ENCODE peak calls at places on chromosomes 2 and 18, in four cellular contexts. B, J, D and L are unnamed samples.

GRCh38 chr2:223732346-223732745 is 105.0 kb downstream of the AP1S3 start:
- DNase-seq in D (no peak), B (no peak), J (no peak), L (no peak)

GRCh38 chr18:77061946-77062517 is 70.6 kb downstream of the MBP start:
- DNase-seq in B (no peak), D (no peak), J (no peak), L (no peak)

GRCh38 chr2:5387421-5387820 is 304.8 kb upstream of the SOX11 start:
- DNase-seq in J (no peak), D (no peak), B (no peak), L (no peak)

GRCh38 chr2:240688563-240688919 is 3.1 kb upstream of the AQP12A start:
- DNase-seq in D (no peak), J (no peak), B (no peak), L (no peak)

GRCh38 chr2:160783481-160783880 is 289.9 kb upstream of the RBMS1 start:
- DNase-seq in B (no peak), D (no peak), J (no peak), L (no peak)

GRCh38 chr2:217864960-217865359 is 137.8 kb downstream of the TNS1 start:
- DNase-seq in B (no peak), D (no peak), J (no peak), L (no peak)

GRCh38 chr2:37877457-37878315 is 47.4 kb upstream of the RMDN2 start:
- DNase-seq in D (no peak), J (peak; percentile 49), B (peak; percentile 29), L (no peak)

GRCh38 chr2:23595601-23596251 is 210.7 kb downstream of the KLHL29 start:
- DNase-seq in D (no peak), B (peak; percentile 42), J (peak; percentile 25), L (no peak)

GRCh38 chr2:217993817-217994459 is 8.9 kb downstream of the TNS1 start:
- DNase-seq in B (peak; percentile 87), J (peak; percentile 82), D (no peak), L (peak; percentile 75)

DNA sequence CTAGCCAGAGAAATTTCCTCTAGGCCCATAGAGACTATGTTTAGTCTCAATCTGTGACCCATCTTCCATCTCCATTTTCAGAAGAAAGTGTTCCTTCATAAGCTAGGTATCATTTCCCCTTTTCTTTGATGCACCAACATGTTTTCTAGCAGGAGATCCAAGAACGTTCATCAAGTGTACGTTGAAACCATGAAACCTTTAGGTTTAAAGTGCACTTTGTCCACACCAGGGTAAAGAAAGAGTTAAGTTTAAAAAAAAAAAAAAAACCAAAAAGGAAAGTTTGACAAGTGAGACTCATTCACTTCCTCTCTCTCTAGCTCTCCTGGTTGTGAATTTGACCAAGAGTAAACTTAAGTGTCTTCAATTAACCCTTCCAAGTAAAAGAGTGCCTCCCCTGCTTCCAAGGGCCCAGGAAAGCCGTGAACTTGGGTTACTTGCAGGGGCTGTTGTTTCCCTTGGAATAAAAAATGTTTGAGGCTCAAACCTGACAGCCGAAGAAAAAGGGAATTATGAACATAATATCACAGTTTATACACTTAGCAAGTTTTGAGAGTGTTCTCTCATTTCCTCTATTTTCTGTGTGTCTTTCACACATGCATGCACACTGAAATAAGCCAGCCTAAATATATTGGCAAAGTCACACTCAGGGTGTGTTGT is 56.7 kb downstream of the LBH start:
- DNase-seq in B (no peak), J (no peak), D (no peak), L (no peak)
- TF ChIP-seq CTCF in B (no peak), J (no peak), D (no peak), L (no peak)

GRCh38 chr18:58755304-58756010 is 84.2 kb downstream of the MALT1 start:
- DNase-seq in B (no peak), D (no peak), J (no peak), L (no peak)
- TF ChIP-seq CTCF in B (no peak), D (no peak), J (no peak), L (no peak)

DNA sequence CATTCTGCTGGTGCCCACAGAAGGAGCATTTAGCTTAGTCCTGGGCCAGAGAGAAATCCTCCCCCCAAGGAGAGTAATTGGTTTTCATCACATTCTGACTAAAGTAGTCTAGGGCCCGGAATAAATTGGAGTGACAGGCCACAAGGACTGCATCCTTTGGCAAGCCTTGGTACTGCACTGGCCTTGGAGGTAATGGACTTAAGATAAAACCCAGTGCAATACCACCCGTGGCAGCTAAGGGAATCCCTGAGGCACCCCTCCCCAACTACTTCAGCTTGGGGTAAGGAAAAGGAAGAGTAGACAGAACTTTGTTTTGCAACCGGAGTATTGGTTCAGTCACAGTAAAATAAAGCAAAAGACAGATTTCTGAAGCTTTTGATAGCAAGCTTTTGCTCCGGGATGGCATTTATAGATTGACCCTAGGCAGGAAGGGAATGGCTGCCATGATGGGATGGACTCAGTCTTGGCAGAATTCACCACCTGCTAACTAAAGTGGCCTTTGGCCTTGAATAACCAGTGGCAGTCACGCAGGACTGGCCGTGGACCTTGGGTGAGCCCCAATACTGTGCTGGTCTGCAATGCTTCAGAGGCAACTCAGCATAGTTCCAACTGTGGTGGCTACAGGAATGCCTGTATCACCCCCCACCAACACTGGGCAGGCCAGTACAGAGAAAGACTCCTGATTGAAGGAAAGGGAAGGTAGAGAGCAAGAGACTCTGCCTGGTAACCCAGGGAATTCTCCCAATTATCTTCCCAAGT is 14.1 kb downstream of the ORC4 start:
- DNase-seq in J (no peak), D (no peak), B (no peak), L (no peak)
- TF ChIP-seq CTCF in J (peak; percentile 23), D (no peak), B (no peak), L (no peak)

GRCh38 chr18:45787346-45787745 is 38.1 kb upstream of the SIGLEC15 start:
- DNase-seq in D (no peak), J (no peak), B (no peak), L (no peak)
- TF ChIP-seq CTCF in D (no peak), J (no peak), B (no peak), L (no peak)

GRCh38 chr2:216215991-216216390 is 106.8 kb downstream of the XRCC5 start:
- DNase-seq in J (no peak), B (no peak), D (no peak), L (no peak)
- TF ChIP-seq CTCF in J (peak; percentile 67), B (no peak), D (no peak), L (no peak)

GRCh38 chr2:118459425-118459824 is 371.2 kb downstream of the INSIG2 start:
- DNase-seq in J (no peak), D (no peak), B (no peak), L (no peak)
- TF ChIP-seq CTCF in J (no peak), D (no peak), B (no peak), L (no peak)

GRCh38 chr2:6968319-6969100 is 51.3 kb downstream of the RNF144A start:
- DNase-seq in D (no peak), J (no peak), B (no peak), L (no peak)
- TF ChIP-seq CTCF in D (no peak), J (no peak), B (no peak), L (no peak)

GRCh38 chr2:118492335-118492734 is 355.1 kb downstream of the EN1 start:
- DNase-seq in B (no peak), J (no peak), D (no peak), L (no peak)
- TF ChIP-seq CTCF in B (peak; percentile 37), J (peak; percentile 67), D (no peak), L (no peak)